ENCODE peak calls at places on chromosomes 16 and 17, in four cellular contexts. One of them, this sample, is unnamed.

GRCh38 chr17:17191961-17192381 is 14.2 kb downstream of the PLD6 start:
- DNase-seq in left cardiac atrium: peak; percentile 13
- DNase-seq in CD8-positive, alpha-beta memory T cell: no peak
- DNase-seq in KG1: no peak
- DNase-seq in this sample: no peak

GRCh38 chr17:77304746-77305473 is 164.1 kb downstream of the SEC14L1 start:
- DNase-seq in left cardiac atrium: no peak
- DNase-seq in CD8-positive, alpha-beta memory T cell: no peak
- DNase-seq in KG1: no peak
- DNase-seq in this sample: no peak

GRCh38 chr17:82491196-82491530 is 28.4 kb upstream of the FOXK2 start:
- DNase-seq in left cardiac atrium: no peak
- DNase-seq in CD8-positive, alpha-beta memory T cell: no peak
- DNase-seq in KG1: no peak
- DNase-seq in this sample: no peak

GRCh38 chr16:22751104-22751667 is 62.8 kb upstream of the HS3ST2 start:
- DNase-seq in left cardiac atrium: no peak
- DNase-seq in CD8-positive, alpha-beta memory T cell: no peak
- DNase-seq in KG1: no peak
- DNase-seq in this sample: no peak

GRCh38 chr17:37117743-37118142 is 169.0 kb downstream of the AATF start:
- DNase-seq in left cardiac atrium: no peak
- DNase-seq in CD8-positive, alpha-beta memory T cell: no peak
- DNase-seq in KG1: no peak
- DNase-seq in this sample: no peak

GRCh38 chr17:62670202-62670821 is 42.8 kb downstream of the MRC2 start:
- DNase-seq in left cardiac atrium: no peak
- DNase-seq in CD8-positive, alpha-beta memory T cell: no peak
- DNase-seq in KG1: no peak
- DNase-seq in this sample: peak; percentile 16

GRCh38 chr17:8822401-8823035 is 23.4 kb upstream of the MFSD6L start:
- DNase-seq in left cardiac atrium: no peak
- DNase-seq in CD8-positive, alpha-beta memory T cell: no peak
- DNase-seq in KG1: no peak
- DNase-seq in this sample: no peak

GRCh38 chr17:1643999-1644492 is 1.5 kb downstream of the SCARF1 start:
- DNase-seq in left cardiac atrium: no peak
- DNase-seq in CD8-positive, alpha-beta memory T cell: no peak
- DNase-seq in KG1: no peak
- DNase-seq in this sample: no peak

GRCh38 chr16:79286646-79287423 is 313.7 kb downstream of the MAF start:
- DNase-seq in left cardiac atrium: peak; percentile 27
- DNase-seq in CD8-positive, alpha-beta memory T cell: no peak
- DNase-seq in KG1: no peak
- DNase-seq in this sample: peak; percentile 75

GRCh38 chr16:68270353-68270752 is 6.0 kb downstream of the SLC7A6 start:
- DNase-seq in left cardiac atrium: no peak
- DNase-seq in CD8-positive, alpha-beta memory T cell: no peak
- DNase-seq in KG1: no peak
- DNase-seq in this sample: no peak

GRCh38 chr17:73347355-73347754 is 35.6 kb upstream of the CDC42EP4 start:
- DNase-seq in left cardiac atrium: no peak
- DNase-seq in CD8-positive, alpha-beta memory T cell: no peak
- DNase-seq in KG1: no peak
- DNase-seq in this sample: no peak

GRCh38 chr16:47258874-47259461 is 115.2 kb upstream of the NETO2 start:
- DNase-seq in left cardiac atrium: no peak
- DNase-seq in CD8-positive, alpha-beta memory T cell: no peak
- DNase-seq in KG1: no peak
- DNase-seq in this sample: no peak

GRCh38 chr16:2719328-2720062 is 529 bp downstream of the PRSS27 start:
- DNase-seq in left cardiac atrium: no peak
- DNase-seq in CD8-positive, alpha-beta memory T cell: no peak
- DNase-seq in KG1: no peak
- DNase-seq in this sample: no peak

GRCh38 chr16:27401768-27402568 is at the start of gene IL21R:
- DNase-seq in left cardiac atrium: peak; percentile 78
- DNase-seq in CD8-positive, alpha-beta memory T cell: peak; percentile 82
- DNase-seq in KG1: peak; percentile 40
- DNase-seq in this sample: no peak

GRCh38 chr16:57191056-57191536 is 5.0 kb downstream of the RSPRY1 start:
- DNase-seq in left cardiac atrium: no peak
- DNase-seq in CD8-positive, alpha-beta memory T cell: no peak
- DNase-seq in KG1: no peak
- DNase-seq in this sample: no peak

GRCh38 chr17:72121164-72122001 is 563 bp downstream of the SOX9 start:
- DNase-seq in left cardiac atrium: peak; percentile 36
- DNase-seq in CD8-positive, alpha-beta memory T cell: no peak
- DNase-seq in KG1: no peak
- DNase-seq in this sample: no peak

GRCh38 chr17:62652251-62653001 is 25.0 kb downstream of the MRC2 start:
- DNase-seq in left cardiac atrium: peak; percentile 87
- DNase-seq in CD8-positive, alpha-beta memory T cell: peak; percentile 11
- DNase-seq in KG1: peak; percentile 12
- DNase-seq in this sample: peak; percentile 67

GRCh38 chr17:56842577-56842976 is 8.6 kb downstream of the DGKE start:
- DNase-seq in left cardiac atrium: no peak
- DNase-seq in CD8-positive, alpha-beta memory T cell: no peak
- DNase-seq in KG1: no peak
- DNase-seq in this sample: no peak

GRCh38 chr17:60361889-60362288 is 30.0 kb downstream of the USP32 start:
- DNase-seq in left cardiac atrium: no peak
- DNase-seq in CD8-positive, alpha-beta memory T cell: no peak
- DNase-seq in KG1: no peak
- DNase-seq in this sample: no peak

GRCh38 chr16:52480237-52480636 is 66.7 kb downstream of the TOX3 start:
- DNase-seq in left cardiac atrium: no peak
- DNase-seq in CD8-positive, alpha-beta memory T cell: no peak
- DNase-seq in KG1: no peak
- DNase-seq in this sample: no peak

GRCh38 chr16:30491744-30492308 is 19.3 kb downstream of the ITGAL start:
- DNase-seq in left cardiac atrium: no peak
- DNase-seq in CD8-positive, alpha-beta memory T cell: no peak
- DNase-seq in KG1: no peak
- DNase-seq in this sample: no peak

GRCh38 chr17:561118-561517 is 153.5 kb downstream of the VPS53 start:
- DNase-seq in left cardiac atrium: no peak
- DNase-seq in CD8-positive, alpha-beta memory T cell: no peak
- DNase-seq in KG1: no peak
- DNase-seq in this sample: no peak

GRCh38 chr16:20740901-20741491 is 622 bp downstream of the THUMPD1 start:
- DNase-seq in left cardiac atrium: peak; percentile 92
- DNase-seq in CD8-positive, alpha-beta memory T cell: peak; percentile 88
- DNase-seq in KG1: peak; percentile 45
- DNase-seq in this sample: peak; percentile 91

GRCh38 chr17:57365420-57365819 is 109.1 kb downstream of the MSI2 start:
- DNase-seq in left cardiac atrium: no peak
- DNase-seq in CD8-positive, alpha-beta memory T cell: no peak
- DNase-seq in KG1: no peak
- DNase-seq in this sample: peak; percentile 59

GRCh38 chr17:79201536-79202227 is 127.1 kb downstream of the ENGASE start:
- DNase-seq in left cardiac atrium: no peak
- DNase-seq in CD8-positive, alpha-beta memory T cell: no peak
- DNase-seq in KG1: no peak
- DNase-seq in this sample: no peak

GRCh38 chr17:76601042-76601441 is 15.4 kb upstream of the ST6GALNAC2 start:
- DNase-seq in left cardiac atrium: no peak
- DNase-seq in CD8-positive, alpha-beta memory T cell: no peak
- DNase-seq in KG1: no peak
- DNase-seq in this sample: no peak

This sample was measured in ovary.